ENCODE peak calls at places on chromosomes 1 and 21, in eight cellular contexts. O, M, N, F, R, Z, C and H are unnamed samples.

GRCh38 chr1:40155910-40156309 is 5.3 kb upstream of the RLF start:
- DNase-seq in O (no peak), M (no peak), N (no peak), F (no peak), R (no peak), Z (no peak), C (no peak), H (no peak)

GRCh38 chr1:148318123-148318899 is 164.8 kb downstream of the PPIAL4G start:
- DNase-seq in O (peak; percentile 64), M (no peak), N (no peak), F (peak; percentile 40), R (peak; percentile 57), Z (no peak), C (peak; percentile 65), H (no peak)

GRCh38 chr1:209657140-209657879 is 5.1 kb upstream of the LAMB3 start:
- DNase-seq in O (no peak), M (no peak), N (no peak), F (no peak), R (no peak), Z (no peak), C (no peak), H (no peak)

GRCh38 chr1:201377611-201378092 is at the start of gene TNNT2:
- DNase-seq in O (peak; percentile 26), M (no peak), N (peak; percentile 28), F (no peak), R (no peak), Z (no peak), C (no peak), H (no peak)

GRCh38 chr1:41758490-41758889 is 160.2 kb downstream of the HIVEP3 start:
- DNase-seq in O (peak; percentile 71), M (no peak), N (no peak), F (no peak), R (no peak), Z (no peak), C (no peak), H (no peak)

GRCh38 chr1:1398677-1399186 is 403 bp downstream of the CCNL2 start:
- DNase-seq in O (no peak), M (no peak), N (no peak), F (no peak), R (peak; percentile 77), Z (no peak), C (no peak), H (no peak)

GRCh38 chr1:47848985-47849610 is 148.1 kb downstream of the TRABD2B start:
- DNase-seq in O (no peak), M (peak; percentile 13), N (no peak), F (no peak), R (no peak), Z (no peak), C (no peak), H (no peak)

GRCh38 chr21:39696620-39697019 is 48.4 kb upstream of the IGSF5 start:
- DNase-seq in O (no peak), M (peak; percentile 75), N (no peak), F (no peak), R (no peak), Z (no peak), C (no peak), H (no peak)

DNA sequence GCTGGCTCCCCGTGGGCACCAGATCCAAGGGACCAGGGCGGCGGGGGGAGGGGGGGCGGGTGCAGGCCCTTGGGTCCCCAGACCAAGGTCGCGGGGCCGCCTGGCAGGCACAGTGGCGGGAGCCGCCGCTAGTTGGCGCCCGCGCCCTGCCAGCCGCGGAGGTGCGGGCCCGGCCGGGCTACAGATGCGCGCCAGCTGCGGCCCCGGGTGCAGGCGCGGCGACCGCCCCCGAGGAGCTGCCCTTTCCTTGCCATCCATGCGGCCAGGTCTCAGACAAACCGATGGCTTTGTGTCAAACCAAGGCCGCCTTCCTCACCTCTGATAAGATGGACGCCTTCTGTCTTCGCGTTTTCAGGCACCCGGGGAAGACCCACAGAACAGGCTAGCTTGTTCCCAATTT is 2.2 kb upstream of the RUNX3 start:
- DNase-seq in O (peak; percentile 25), M (peak; percentile 47), N (no peak), F (no peak), R (peak; percentile 98), Z (peak; percentile 50), C (no peak), H (no peak)
- H3K4me3 ChIP-seq in O (peak overlapping the region; percentile 10), M (no peak overlapping the region), N (no peak overlapping the region), F (no peak overlapping the region), R (no peak overlapping the region), Z (peak overlapping the region; percentile 35), C (no peak overlapping the region), H (no peak overlapping the region)

GRCh38 chr1:184827600-184828368 is 73.1 kb upstream of the EDEM3 start:
- DNase-seq in O (peak; percentile 72), M (no peak), N (peak; percentile 73), F (no peak), R (no peak), Z (no peak), C (no peak), H (peak; percentile 32)

GRCh38 chr1:184828369-184828717 is 73.7 kb upstream of the EDEM3 start:
- DNase-seq in O (no peak), M (no peak), N (no peak), F (no peak), R (no peak), Z (no peak), C (no peak), H (no peak)

GRCh38 chr1:184825571-184825970 is 70.9 kb upstream of the EDEM3 start:
- DNase-seq in O (no peak), M (no peak), N (no peak), F (no peak), R (no peak), Z (no peak), C (no peak), H (no peak)

GRCh38 chr1:184824716-184825323 is 70.2 kb upstream of the EDEM3 start:
- DNase-seq in O (no peak), M (no peak), N (no peak), F (no peak), R (no peak), Z (no peak), C (no peak), H (no peak)

GRCh38 chr1:184826001-184826400 is 71.3 kb upstream of the EDEM3 start:
- DNase-seq in O (no peak), M (no peak), N (no peak), F (no peak), R (no peak), Z (no peak), C (no peak), H (no peak)
- H3K4me3 ChIP-seq in O (no peak overlapping the region), M (no peak overlapping the region), N (no peak overlapping the region), F (no peak overlapping the region), R (no peak overlapping the region), Z (no peak overlapping the region), C (no peak overlapping the region), H (no peak overlapping the region)

GRCh38 chr1:89200668-89201488 is 2.1 kb upstream of the GBP4 start:
- DNase-seq in O (peak; percentile 42), M (no peak), N (no peak), F (no peak), R (no peak), Z (no peak), C (no peak), H (no peak)

GRCh38 chr1:89199515-89199914 is 773 bp upstream of the GBP4 start:
- DNase-seq in O (no peak), M (no peak), N (no peak), F (no peak), R (no peak), Z (no peak), C (no peak), H (no peak)

GRCh38 chr1:89201489-89201794 is 2.7 kb upstream of the GBP4 start:
- DNase-seq in O (no peak), M (no peak), N (no peak), F (no peak), R (no peak), Z (no peak), C (no peak), H (no peak)

GRCh38 chr1:89198081-89198480 is 661 bp downstream of the GBP4 start:
- DNase-seq in O (peak; percentile 10), M (no peak), N (no peak), F (no peak), R (no peak), Z (no peak), C (no peak), H (no peak)

DNA sequence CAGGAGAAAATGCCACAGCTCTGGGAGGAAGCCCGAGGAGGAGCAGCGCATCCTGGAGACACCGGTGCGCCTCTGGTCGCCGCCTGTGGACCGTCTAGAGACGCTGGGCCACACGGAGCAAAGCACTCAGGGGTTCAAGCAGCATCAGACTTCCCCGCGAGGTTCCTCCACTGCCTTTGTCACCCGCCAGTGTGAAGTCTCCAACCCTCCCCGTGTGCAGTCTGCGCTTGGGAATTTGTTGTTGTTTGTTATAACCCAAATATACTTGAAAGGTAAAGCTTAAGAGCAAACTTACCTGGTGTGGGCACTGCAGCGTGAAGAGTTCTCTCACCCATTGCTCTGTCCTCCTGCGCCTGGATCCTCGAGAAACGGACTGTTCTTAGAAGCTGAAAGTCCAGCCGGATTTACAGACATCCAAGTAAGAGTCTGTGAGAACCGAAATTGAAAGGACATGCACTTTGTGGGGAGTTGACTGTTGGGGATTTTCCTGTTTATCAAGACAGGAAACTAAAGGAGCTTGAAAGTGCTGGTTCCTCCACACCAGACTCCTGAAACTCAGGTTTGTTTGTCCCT is at the start of gene GBP4:
- DNase-seq in O (peak; percentile 72), M (peak; percentile 14), N (peak; percentile 3), F (peak; percentile 13), R (peak; percentile 64), Z (peak; percentile 35), C (peak; percentile 51), H (no peak)
- H3K4me3 ChIP-seq in O (peak within 1 kb of the TSS; percentile 18), M (peak within 1 kb of the TSS; percentile 4), N (peak within 1 kb of the TSS; percentile 34), F (peak within 1 kb of the TSS; percentile 78), R (peak within 1 kb of the TSS; percentile 67), Z (peak within 1 kb of the TSS; percentile 63), C (peak within 1 kb of the TSS; percentile 25), H (peak within 1 kb of the TSS; percentile 42)

GRCh38 chr1:45953934-45954333 is 150.5 kb downstream of the MAST2 start:
- DNase-seq in O (peak; percentile 21), M (no peak), N (peak; percentile 45), F (no peak), R (no peak), Z (no peak), C (no peak), H (no peak)
- H3K4me3 ChIP-seq in O (no peak overlapping the region), M (no peak overlapping the region), N (no peak overlapping the region), F (no peak overlapping the region), R (no peak overlapping the region), Z (peak overlapping the region; percentile 47), C (no peak overlapping the region), H (no peak overlapping the region)